ENCODE peak calls at places on chromosomes 7 and 10, in eight cellular contexts. One of them, this sample, is unnamed. For H3K4me1, the result is how much of the 10 kb centered on the place peaks cover.

GRCh38 chr10:60905580-60905979 is 38.4 kb downstream of the RHOBTB1 start:
- DNase-seq in body of pancreas: peak
- DNase-seq in stomach: no peak
- DNase-seq in IMR-90: peak
- DNase-seq in A549: no peak
- DNase-seq in transverse colon: peak
- DNase-seq in suprapubic skin: no peak
- DNase-seq in tibial nerve: no peak
- DNase-seq in this sample: peak

GRCh38 chr7:6588566-6588965 is 1.3 kb upstream of the INTS15 start:
- DNase-seq in body of pancreas: peak
- DNase-seq in stomach: no peak
- DNase-seq in IMR-90: no peak
- DNase-seq in A549: no peak
- DNase-seq in transverse colon: no peak
- DNase-seq in suprapubic skin: no peak
- DNase-seq in tibial nerve: no peak
- DNase-seq in this sample: no peak

GRCh38 chr10:122734266-122734665 is 34.6 kb upstream of the C10orf120 start:
- DNase-seq in body of pancreas: no peak
- DNase-seq in stomach: no peak
- DNase-seq in IMR-90: no peak
- DNase-seq in A549: no peak
- DNase-seq in transverse colon: no peak
- DNase-seq in suprapubic skin: no peak
- DNase-seq in tibial nerve: no peak
- DNase-seq in this sample: no peak

GRCh38 chr10:102461187-102462054 is 10.1 kb upstream of the C10orf95 start:
- DNase-seq in body of pancreas: peak
- DNase-seq in stomach: peak
- DNase-seq in IMR-90: peak
- DNase-seq in A549: peak
- DNase-seq in transverse colon: peak
- DNase-seq in suprapubic skin: peak
- DNase-seq in tibial nerve: peak
- DNase-seq in this sample: peak

GRCh38 chr10:75660833-75661232 is 229.4 kb downstream of the LRMDA start:
- DNase-seq in body of pancreas: peak
- DNase-seq in stomach: peak
- DNase-seq in IMR-90: no peak
- DNase-seq in A549: no peak
- DNase-seq in transverse colon: no peak
- DNase-seq in suprapubic skin: no peak
- DNase-seq in tibial nerve: no peak
- DNase-seq in this sample: no peak

GRCh38 chr10:46311501-46311951 is 24.7 kb downstream of the ANTXRL start:
- DNase-seq in body of pancreas: no peak
- DNase-seq in stomach: peak
- DNase-seq in IMR-90: no peak
- DNase-seq in A549: no peak
- DNase-seq in transverse colon: peak
- DNase-seq in suprapubic skin: no peak
- DNase-seq in tibial nerve: no peak
- DNase-seq in this sample: peak

GRCh38 chr10:87864497-87865059 is 1.2 kb downstream of the PTEN start:
- DNase-seq in body of pancreas: no peak
- DNase-seq in stomach: no peak
- DNase-seq in IMR-90: no peak
- DNase-seq in A549: no peak
- DNase-seq in transverse colon: no peak
- DNase-seq in suprapubic skin: no peak
- DNase-seq in tibial nerve: no peak
- DNase-seq in this sample: no peak

GRCh38 chr10:70455213-70455630 is 13.7 kb upstream of the NODAL start:
- DNase-seq in body of pancreas: no peak
- DNase-seq in stomach: no peak
- DNase-seq in IMR-90: no peak
- DNase-seq in A549: no peak
- DNase-seq in transverse colon: no peak
- DNase-seq in suprapubic skin: no peak
- DNase-seq in tibial nerve: no peak
- DNase-seq in this sample: no peak

GRCh38 chr7:47757946-47758371 is 176.0 kb upstream of the TNS3 start:
- DNase-seq in body of pancreas: peak
- DNase-seq in stomach: peak
- DNase-seq in IMR-90: peak
- DNase-seq in A549: no peak
- DNase-seq in transverse colon: peak
- DNase-seq in suprapubic skin: peak
- DNase-seq in tibial nerve: peak
- DNase-seq in this sample: no peak

GRCh38 chr7:83546586-83546985 is 102.4 kb downstream of the SEMA3E start:
- DNase-seq in body of pancreas: no peak
- DNase-seq in stomach: no peak
- DNase-seq in IMR-90: peak
- DNase-seq in A549: no peak
- DNase-seq in transverse colon: no peak
- DNase-seq in suprapubic skin: no peak
- DNase-seq in tibial nerve: no peak
- DNase-seq in this sample: no peak

GRCh38 chr10:110323503-110323902 is 18.8 kb upstream of the SMNDC1 start:
- DNase-seq in body of pancreas: no peak
- DNase-seq in stomach: no peak
- DNase-seq in IMR-90: peak
- DNase-seq in A549: no peak
- DNase-seq in transverse colon: no peak
- DNase-seq in suprapubic skin: no peak
- DNase-seq in tibial nerve: no peak
- DNase-seq in this sample: no peak

GRCh38 chr7:158357898-158358821 is 229.5 kb downstream of the PTPRN2 start:
- DNase-seq in body of pancreas: no peak
- DNase-seq in stomach: no peak
- DNase-seq in IMR-90: no peak
- DNase-seq in A549: no peak
- DNase-seq in transverse colon: no peak
- DNase-seq in suprapubic skin: peak
- DNase-seq in tibial nerve: no peak
- DNase-seq in this sample: peak

DNA sequence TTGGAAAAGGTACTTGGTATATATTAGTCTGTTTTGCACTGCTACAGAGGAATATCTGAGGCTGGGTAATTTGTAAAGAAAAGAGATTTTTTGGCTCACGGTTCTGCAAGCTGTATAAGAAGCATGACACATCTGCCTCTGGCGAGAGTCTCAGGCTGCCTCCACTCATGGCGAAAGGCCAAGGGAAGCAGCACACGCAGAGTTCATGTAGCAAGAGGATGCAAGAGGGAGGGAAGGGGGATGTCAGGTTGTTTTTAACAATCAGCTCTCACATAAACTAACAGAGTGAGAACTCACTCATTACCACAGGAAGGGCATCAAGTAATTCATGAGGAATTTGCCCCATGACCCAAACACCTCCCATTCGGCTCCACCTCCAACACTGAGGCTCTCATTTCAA is 484.8 kb upstream of the DPP6 start:
- DNase-seq in body of pancreas: peak
- DNase-seq in stomach: no peak
- DNase-seq in IMR-90: no peak
- DNase-seq in A549: no peak
- DNase-seq in transverse colon: peak
- DNase-seq in suprapubic skin: no peak
- DNase-seq in tibial nerve: peak
- DNase-seq in this sample: peak
- TF ChIP-seq POLR2A in body of pancreas: no peak
- TF ChIP-seq POLR2A in stomach: no peak
- TF ChIP-seq POLR2A in IMR-90: no peak
- TF ChIP-seq POLR2A in A549: no peak
- TF ChIP-seq POLR2A in transverse colon: no peak
- TF ChIP-seq POLR2A in suprapubic skin: no peak
- TF ChIP-seq POLR2A in tibial nerve: no peak
- TF ChIP-seq POLR2A in this sample: no peak

GRCh38 chr10:132415255-132415654 is 18.3 kb downstream of the PWWP2B start:
- DNase-seq in body of pancreas: no peak
- DNase-seq in stomach: no peak
- DNase-seq in IMR-90: no peak
- DNase-seq in A549: no peak
- DNase-seq in transverse colon: no peak
- DNase-seq in suprapubic skin: no peak
- DNase-seq in tibial nerve: no peak
- DNase-seq in this sample: no peak

GRCh38 chr10:132417249-132417878 is 20.4 kb downstream of the PWWP2B start:
- DNase-seq in body of pancreas: peak
- DNase-seq in stomach: no peak
- DNase-seq in IMR-90: no peak
- DNase-seq in A549: no peak
- DNase-seq in transverse colon: no peak
- DNase-seq in suprapubic skin: no peak
- DNase-seq in tibial nerve: no peak
- DNase-seq in this sample: no peak

GRCh38 chr10:132416566-132417248 is 19.7 kb downstream of the PWWP2B start:
- DNase-seq in body of pancreas: no peak
- DNase-seq in stomach: no peak
- DNase-seq in IMR-90: no peak
- DNase-seq in A549: no peak
- DNase-seq in transverse colon: no peak
- DNase-seq in suprapubic skin: no peak
- DNase-seq in tibial nerve: no peak
- DNase-seq in this sample: no peak

GRCh38 chr10:132414402-132415016 is 17.5 kb downstream of the PWWP2B start:
- DNase-seq in body of pancreas: no peak
- DNase-seq in stomach: no peak
- DNase-seq in IMR-90: no peak
- DNase-seq in A549: no peak
- DNase-seq in transverse colon: no peak
- DNase-seq in suprapubic skin: no peak
- DNase-seq in tibial nerve: no peak
- DNase-seq in this sample: no peak

DNA sequence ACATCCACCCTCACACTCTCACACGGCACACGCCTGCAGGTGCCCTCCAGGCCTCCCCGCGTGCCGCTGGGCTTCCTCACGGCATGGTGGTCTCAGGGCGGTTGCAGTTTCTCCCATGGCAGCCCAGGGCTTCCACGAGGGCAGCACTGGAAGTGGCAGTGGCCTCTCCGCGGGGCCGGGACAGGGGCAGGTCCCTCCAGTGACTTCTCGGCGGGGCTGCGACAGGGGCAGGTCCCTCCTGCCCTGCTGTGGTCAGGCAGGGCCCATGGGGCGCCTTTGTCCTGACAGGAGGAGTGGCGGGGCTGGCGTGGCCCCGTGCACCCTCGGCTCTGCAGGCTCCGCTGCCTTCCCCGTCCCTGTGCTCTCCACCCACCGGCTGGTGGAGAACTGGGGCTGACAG is 19.0 kb downstream of the PWWP2B start:
- DNase-seq in body of pancreas: no peak
- DNase-seq in stomach: no peak
- DNase-seq in IMR-90: no peak
- DNase-seq in A549: no peak
- DNase-seq in transverse colon: no peak
- DNase-seq in suprapubic skin: no peak
- DNase-seq in tibial nerve: no peak
- DNase-seq in this sample: no peak
- H3K4me1 ChIP-seq in body of pancreas: half or more
- H3K4me1 ChIP-seq in stomach: half or more
- H3K4me1 ChIP-seq in IMR-90: under half
- H3K4me1 ChIP-seq in A549: under half
- H3K4me1 ChIP-seq in transverse colon: half or more
- H3K4me1 ChIP-seq in suprapubic skin: half or more
- H3K4me1 ChIP-seq in tibial nerve: half or more
- H3K4me1 ChIP-seq in this sample: half or more

GRCh38 chr7:118079369-118079768 is 104.6 kb upstream of the LSM8 start:
- DNase-seq in body of pancreas: no peak
- DNase-seq in stomach: no peak
- DNase-seq in IMR-90: peak
- DNase-seq in A549: no peak
- DNase-seq in transverse colon: no peak
- DNase-seq in suprapubic skin: no peak
- DNase-seq in tibial nerve: no peak
- DNase-seq in this sample: no peak

GRCh38 chr7:118080947-118081346 is 103.0 kb upstream of the LSM8 start:
- DNase-seq in body of pancreas: no peak
- DNase-seq in stomach: no peak
- DNase-seq in IMR-90: peak
- DNase-seq in A549: peak
- DNase-seq in transverse colon: no peak
- DNase-seq in suprapubic skin: no peak
- DNase-seq in tibial nerve: no peak
- DNase-seq in this sample: no peak

GRCh38 chr7:118078015-118078414 is 105.9 kb upstream of the LSM8 start:
- DNase-seq in body of pancreas: no peak
- DNase-seq in stomach: no peak
- DNase-seq in IMR-90: no peak
- DNase-seq in A549: no peak
- DNase-seq in transverse colon: no peak
- DNase-seq in suprapubic skin: no peak
- DNase-seq in tibial nerve: no peak
- DNase-seq in this sample: no peak

GRCh38 chr7:118072893-118073674 is 110.9 kb upstream of the LSM8 start:
- DNase-seq in body of pancreas: no peak
- DNase-seq in stomach: no peak
- DNase-seq in IMR-90: no peak
- DNase-seq in A549: no peak
- DNase-seq in transverse colon: no peak
- DNase-seq in suprapubic skin: no peak
- DNase-seq in tibial nerve: no peak
- DNase-seq in this sample: no peak

DNA sequence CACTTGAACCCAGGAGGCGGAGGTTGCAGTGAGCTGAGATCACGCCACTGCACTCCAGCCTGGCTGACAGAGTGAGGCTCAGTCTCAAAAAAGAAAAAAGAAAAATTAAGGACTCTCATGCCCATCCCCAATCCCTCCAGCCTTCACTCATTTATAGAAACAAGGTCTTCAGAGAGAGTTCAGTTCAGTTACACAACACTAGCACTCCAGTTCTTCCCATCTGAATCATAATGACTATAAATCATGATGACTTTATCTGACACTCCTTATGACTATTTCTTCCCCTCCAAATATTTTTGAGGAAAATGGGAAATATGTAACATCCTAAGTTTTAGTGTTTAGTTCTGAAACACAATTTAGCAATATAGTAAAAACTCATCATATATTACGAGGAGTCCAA is 107.4 kb upstream of the LSM8 start:
- DNase-seq in body of pancreas: no peak
- DNase-seq in stomach: no peak
- DNase-seq in IMR-90: no peak
- DNase-seq in A549: no peak
- DNase-seq in transverse colon: no peak
- DNase-seq in suprapubic skin: no peak
- DNase-seq in tibial nerve: no peak
- DNase-seq in this sample: no peak
- H3K27ac ChIP-seq in body of pancreas: no peak
- H3K27ac ChIP-seq in stomach: no peak
- H3K27ac ChIP-seq in IMR-90: no peak
- H3K27ac ChIP-seq in A549: no peak
- H3K27ac ChIP-seq in transverse colon: no peak
- H3K27ac ChIP-seq in suprapubic skin: no peak
- H3K27ac ChIP-seq in tibial nerve: no peak
- H3K27ac ChIP-seq in this sample: no peak

DNA sequence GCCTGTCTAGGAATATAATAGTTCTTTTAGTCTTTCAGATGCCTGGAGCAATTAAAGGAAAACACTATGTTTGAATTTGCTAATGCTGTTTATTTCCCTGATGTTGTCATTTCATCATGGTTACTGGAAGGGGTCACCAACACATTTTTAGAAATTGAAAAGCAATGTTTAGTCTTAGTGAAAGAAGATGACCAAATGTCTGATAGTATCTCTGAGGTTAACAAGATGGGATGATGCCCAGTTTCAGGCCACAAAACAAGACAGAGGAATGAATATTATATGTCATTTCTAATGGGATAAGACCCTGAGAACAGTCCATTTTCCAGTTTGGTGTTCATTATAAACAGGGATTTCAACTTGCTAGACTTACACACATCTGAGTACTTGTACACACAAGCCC is 559.8 kb downstream of the INHBA start:
- DNase-seq in body of pancreas: no peak
- DNase-seq in stomach: no peak
- DNase-seq in IMR-90: no peak
- DNase-seq in A549: no peak
- DNase-seq in transverse colon: no peak
- DNase-seq in suprapubic skin: no peak
- DNase-seq in tibial nerve: no peak
- DNase-seq in this sample: no peak
- TF ChIP-seq POLR2A in body of pancreas: no peak
- TF ChIP-seq POLR2A in stomach: no peak
- TF ChIP-seq POLR2A in IMR-90: no peak
- TF ChIP-seq POLR2A in A549: no peak
- TF ChIP-seq POLR2A in transverse colon: no peak
- TF ChIP-seq POLR2A in suprapubic skin: no peak
- TF ChIP-seq POLR2A in tibial nerve: no peak
- TF ChIP-seq POLR2A in this sample: no peak